ENCODE peak calls at places on chromosome 1, in four cellular contexts. W is stimulated activated CD8-positive, alpha-beta memory T cell treated with anti-CD3 and anti-CD28 coated beads, Interleukin-4, amount 100 ng/mL, for 48 hours; Z is SJSA1; U is NCI-H1105. C is an unnamed sample.

GRCh38 chr1:217630711-217631591 is at the start of the genes GPATCH2 and SPATA17:
- DNase-seq in W (peak; percentile 73), Z (peak; percentile 97), U (peak; percentile 89), C (peak; percentile 26)

GRCh38 chr1:223230161-223230881 is 87.3 kb upstream of the TLR5 start:
- DNase-seq in W (peak; percentile 54), Z (peak; percentile 92), U (no peak), C (no peak)

GRCh38 chr1:245858683-245859509 is 648.2 kb downstream of the SMYD3 start:
- DNase-seq in W (no peak), Z (peak; percentile 16), U (no peak), C (no peak)

GRCh38 chr1:211210052-211210451 is 49.1 kb upstream of the RCOR3 start:
- DNase-seq in W (no peak), Z (no peak), U (no peak), C (no peak)

GRCh38 chr1:20440785-20441200 is 45.2 kb downstream of the CAMK2N1 start:
- DNase-seq in W (peak; percentile 65), Z (peak; percentile 45), U (peak; percentile 29), C (peak; percentile 84)

GRCh38 chr1:106268070-106268469 is 788.4 kb upstream of the PRMT6 start:
- DNase-seq in W (no peak), Z (no peak), U (no peak), C (no peak)

GRCh38 chr1:236774926-236775325 is 20.2 kb upstream of the MTR start:
- DNase-seq in W (no peak), Z (no peak), U (no peak), C (no peak)

GRCh38 chr1:59018860-59019259 is 235.0 kb upstream of the JUN start:
- DNase-seq in W (no peak), Z (no peak), U (no peak), C (no peak)

GRCh38 chr1:3460653-3461237 is 6.3 kb downstream of the ARHGEF16 start:
- DNase-seq in W (no peak), Z (peak; percentile 81), U (no peak), C (no peak)

GRCh38 chr1:198672124-198672523 is 33.3 kb downstream of the PTPRC start:
- DNase-seq in W (no peak), Z (peak; percentile 64), U (no peak), C (no peak)

GRCh38 chr1:2504224-2504948 is 22.0 kb downstream of the PANK4 start:
- DNase-seq in W (no peak), Z (no peak), U (no peak), C (peak; percentile 1)

GRCh38 chr1:84726593-84727275 is 36.5 kb upstream of the SSX2IP start:
- DNase-seq in W (no peak), Z (peak; percentile 30), U (no peak), C (no peak)